ENCODE peak calls at places on chromosomes 3 and 15, in six cellular contexts. D is H9, H is IMR-90, Z is mesenchymal stem cell, C is H1, U is trophoblast cell. B is an unnamed sample.

GRCh38 chr3:195549931-195550519 is 6.9 kb upstream of the PPP1R2 start:
- DNase-seq in D (no peak), H (no peak), Z (peak; percentile 36), C (no peak), U (no peak), B (no peak)

GRCh38 chr3:65449841-65450416 is 588.8 kb downstream of the MAGI1 start:
- DNase-seq in D (no peak), H (no peak), Z (no peak), C (no peak), U (no peak), B (no peak)

GRCh38 chr3:152272771-152273242 is 4.1 kb downstream of the MBNL1 start:
- DNase-seq in D (no peak), H (peak; percentile 94), Z (peak; percentile 92), C (no peak), U (peak; percentile 74), B (no peak)

GRCh38 chr3:15255215-15255614 is 49.2 kb downstream of the CAPN7 start:
- DNase-seq in D (no peak), H (no peak), Z (no peak), C (no peak), U (no peak), B (no peak)

GRCh38 chr15:44726568-44727461 is 9.5 kb upstream of the TRIM69 start:
- DNase-seq in D (peak; percentile 53), H (peak; percentile 94), Z (peak; percentile 96), C (no peak), U (peak; percentile 39), B (no peak)

GRCh38 chr15:96345560-96346389 is 15.3 kb downstream of the NR2F2 start:
- DNase-seq in D (peak; percentile 70), H (peak; percentile 83), Z (peak; percentile 90), C (peak; percentile 73), U (peak; percentile 58), B (no peak)

GRCh38 chr15:69854521-69855171 is 243.1 kb downstream of the TLE3 start:
- DNase-seq in D (no peak), H (peak; percentile 94), Z (peak; percentile 93), C (no peak), U (peak; percentile 67), B (no peak)

GRCh38 chr3:26963356-26963742 is 340.8 kb downstream of the LRRC3B start:
- DNase-seq in D (no peak), H (no peak), Z (no peak), C (no peak), U (no peak), B (no peak)

GRCh38 chr3:30421261-30421660 is 185.1 kb upstream of the TGFBR2 start:
- DNase-seq in D (no peak), H (peak; percentile 84), Z (peak; percentile 65), C (no peak), U (peak; percentile 72), B (no peak)

GRCh38 chr15:66720206-66721010 is 18.4 kb downstream of the SMAD6 start:
- DNase-seq in D (no peak), H (peak; percentile 82), Z (peak; percentile 79), C (no peak), U (peak; percentile 71), B (no peak)

GRCh38 chr15:48052871-48053383 is 67.9 kb upstream of the SLC24A5 start:
- DNase-seq in D (no peak), H (no peak), Z (no peak), C (no peak), U (no peak), B (no peak)

GRCh38 chr3:120170223-120170622 is 76.0 kb upstream of the GSK3B start:
- DNase-seq in D (no peak), H (peak; percentile 85), Z (peak; percentile 56), C (no peak), U (peak; percentile 85), B (no peak)

GRCh38 chr3:25404569-25404968 is 23.5 kb upstream of the RARB start:
- DNase-seq in D (no peak), H (no peak), Z (no peak), C (no peak), U (no peak), B (no peak)

GRCh38 chr15:35616436-35617271 is 70.7 kb upstream of the DPH6 start:
- DNase-seq in D (no peak), H (peak; percentile 21), Z (peak; percentile 20), C (no peak), U (no peak), B (no peak)

GRCh38 chr3:184386047-184386806 is 6.4 kb downstream of the CHRD start:
- DNase-seq in D (peak; percentile 46), H (no peak), Z (no peak), C (no peak), U (no peak), B (no peak)

GRCh38 chr3:9067352-9067975 is 104.2 kb upstream of the RAD18 start:
- DNase-seq in D (peak; percentile 72), H (peak; percentile 71), Z (peak; percentile 58), C (peak; percentile 65), U (peak; percentile 76), B (peak; percentile 50)

GRCh38 chr15:63212050-63212973 is 22.9 kb downstream of the RAB8B start:
- DNase-seq in D (no peak), H (peak; percentile 87), Z (no peak), C (no peak), U (peak; percentile 96), B (no peak)

GRCh38 chr15:47618216-47618615 is 99.1 kb upstream of the SEMA6D start:
- DNase-seq in D (no peak), H (no peak), Z (no peak), C (no peak), U (no peak), B (peak; percentile 69)

GRCh38 chr3:67884345-67884744 is 229.9 kb upstream of the SUCLG2 start:
- DNase-seq in D (no peak), H (no peak), Z (no peak), C (no peak), U (peak; percentile 4), B (no peak)

GRCh38 chr3:16319307-16319706 is 54.3 kb downstream of the OXNAD1 start:
- DNase-seq in D (peak; percentile 57), H (no peak), Z (no peak), C (no peak), U (peak; percentile 69), B (no peak)

GRCh38 chr15:74338676-74339075 is 28.8 kb downstream of the CYP11A1 start:
- DNase-seq in D (no peak), H (no peak), Z (no peak), C (no peak), U (no peak), B (no peak)

GRCh38 chr3:39147711-39148115 is 5.7 kb downstream of the CSRNP1 start:
- DNase-seq in D (no peak), H (peak; percentile 55), Z (no peak), C (no peak), U (peak; percentile 70), B (no peak)

GRCh38 chr15:64222573-64223361 is 59.9 kb upstream of the PPIB start:
- DNase-seq in D (no peak), H (peak; percentile 32), Z (no peak), C (no peak), U (no peak), B (no peak)

GRCh38 chr3:17384567-17385296 is 357.7 kb downstream of the TBC1D5 start:
- DNase-seq in D (no peak), H (peak; percentile 6), Z (peak; percentile 41), C (no peak), U (peak; percentile 89), B (no peak)

GRCh38 chr3:160691962-160692361 is 15.0 kb downstream of the ARL14 start:
- DNase-seq in D (no peak), H (no peak), Z (no peak), C (no peak), U (peak; percentile 15), B (no peak)

GRCh38 chr3:13550791-13551360 is 2.0 kb downstream of the FBLN2 start:
- DNase-seq in D (no peak), H (no peak), Z (no peak), C (no peak), U (no peak), B (no peak)

GRCh38 chr3:152305075-152305474 is 36.3 kb downstream of the MBNL1 start:
- DNase-seq in D (no peak), H (no peak), Z (no peak), C (no peak), U (peak; percentile 64), B (no peak)

GRCh38 chr15:68211656-68212320 is 6.7 kb upstream of the CALML4 start:
- DNase-seq in D (no peak), H (no peak), Z (no peak), C (no peak), U (no peak), B (no peak)

GRCh38 chr3:73009750-73010149 is 13.1 kb downstream of the PPP4R2 start:
- DNase-seq in D (no peak), H (no peak), Z (no peak), C (no peak), U (no peak), B (no peak)
- H4K91ac ChIP-seq in D (no peak overlapping the region), H (no peak overlapping the region), Z (no peak overlapping the region), C (no peak overlapping the region), U (no peak overlapping the region), B (no peak overlapping the region)

DNA sequence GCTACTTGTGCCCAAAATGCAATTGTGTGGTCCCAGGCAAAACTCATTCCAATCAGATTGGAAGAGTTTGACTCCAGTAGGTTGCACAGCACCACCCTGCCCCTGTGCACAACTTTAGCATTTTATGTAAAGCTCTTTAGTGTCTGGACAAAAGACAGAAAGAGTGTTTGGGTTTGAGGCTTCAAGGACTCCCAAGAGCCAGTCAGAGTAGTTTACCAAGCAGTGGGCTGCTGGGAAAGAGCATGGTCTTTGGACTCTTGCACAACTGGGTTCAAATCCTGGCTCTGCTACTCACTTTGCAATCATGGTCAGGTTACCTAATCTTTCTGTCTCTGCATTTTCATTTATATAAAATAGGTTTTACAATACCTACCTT is 75.8 kb upstream of the UMPS start:
- DNase-seq in D (no peak), H (no peak), Z (no peak), C (no peak), U (no peak), B (no peak)
- H4K91ac ChIP-seq in D (no peak overlapping the region), H (no peak overlapping the region), Z (no peak overlapping the region), C (no peak overlapping the region), U (no peak overlapping the region), B (no peak overlapping the region)

DNA sequence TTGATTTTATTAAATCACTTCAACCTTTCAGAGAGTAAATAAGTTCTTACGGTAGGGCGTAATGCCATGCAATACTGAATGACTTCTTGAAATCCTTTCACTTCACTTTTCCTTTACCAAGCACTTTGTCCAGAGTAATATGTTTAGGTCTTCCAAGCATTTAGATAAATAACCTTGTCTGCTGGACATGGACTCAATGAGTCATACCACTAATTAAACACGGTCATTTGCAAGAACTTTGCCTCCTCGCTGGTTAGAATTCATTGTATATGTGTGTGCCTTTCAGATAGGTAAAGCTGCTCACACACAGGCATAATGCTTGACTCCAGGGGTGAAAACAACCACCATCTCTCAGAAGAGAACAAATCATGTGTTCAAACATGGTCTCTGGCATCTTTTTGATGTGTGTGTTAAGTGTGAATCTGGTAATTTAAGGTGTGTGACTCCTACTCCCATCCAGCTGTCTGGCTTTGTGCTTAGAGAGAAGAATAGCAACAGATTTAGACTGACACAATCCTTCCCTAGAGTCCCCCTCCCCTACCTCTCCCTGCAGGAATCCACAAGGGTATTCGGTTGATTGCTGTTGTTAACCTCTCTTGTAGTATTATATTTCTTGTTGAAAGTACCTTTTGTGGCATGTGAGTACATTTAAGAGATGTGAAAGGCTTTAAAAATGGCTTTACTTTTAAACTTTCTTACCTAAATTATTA is 419.0 kb downstream of the CNTN4 start:
- DNase-seq in D (no peak), H (no peak), Z (peak; percentile 73), C (no peak), U (no peak), B (no peak)
- H4K91ac ChIP-seq in D (no peak overlapping the region), H (no peak overlapping the region), Z (no peak overlapping the region), C (no peak overlapping the region), U (no peak overlapping the region), B (no peak overlapping the region)

GRCh38 chr3:169969696-169970095 is 3.1 kb downstream of the SEC62 start:
- DNase-seq in D (no peak), H (no peak), Z (no peak), C (no peak), U (no peak), B (no peak)
- H4K91ac ChIP-seq in D (no peak overlapping the region), H (no peak overlapping the region), Z (no peak overlapping the region), C (no peak overlapping the region), U (no peak overlapping the region), B (no peak overlapping the region)